ENCODE peak calls at places on chromosomes 5 and 9, in nine cellular contexts. G, L, A, C, D, K, E, R and I are unnamed samples.

GRCh38 chr5:37557734-37558293 is 178.7 kb downstream of the WDR70 start:
- DNase-seq in G (no peak), L (no peak), A (peak), C (no peak), D (no peak), K (no peak), E (no peak), R (no peak), I (no peak)

GRCh38 chr5:167072225-167072624 is 1219.2 kb upstream of the WWC1 start:
- DNase-seq in G (no peak), L (no peak), A (no peak), C (no peak), D (no peak), K (peak), E (no peak), R (no peak), I (peak)

GRCh38 chr5:135490245-135491037 is 38.3 kb upstream of the TIFAB start:
- DNase-seq in G (no peak), L (no peak), A (no peak), C (no peak), D (no peak), K (no peak), E (peak), R (no peak), I (no peak)

GRCh38 chr9:3181049-3181953 is 337.4 kb upstream of the PUM3 start:
- DNase-seq in G (peak), L (no peak), A (peak), C (no peak), D (peak), K (peak), E (peak), R (peak), I (peak)

GRCh38 chr5:117690603-117691002 is 1116.0 kb upstream of the SEMA6A start:
- DNase-seq in G (no peak), L (no peak), A (no peak), C (no peak), D (no peak), K (no peak), E (peak), R (no peak), I (no peak)

GRCh38 chr5:32055891-32056866 is 117.9 kb downstream of the GOLPH3 start:
- DNase-seq in G (no peak), L (no peak), A (peak), C (no peak), D (no peak), K (no peak), E (no peak), R (no peak), I (no peak)

GRCh38 chr5:74639538-74640449 is 734 bp downstream of the ENC1 start:
- DNase-seq in G (peak), L (peak), A (no peak), C (peak), D (no peak), K (peak), E (peak), R (peak), I (peak)

GRCh38 chr5:79301046-79301712 is 65.2 kb downstream of the JMY start:
- DNase-seq in G (no peak), L (peak), A (peak), C (no peak), D (no peak), K (peak), E (no peak), R (no peak), I (no peak)

GRCh38 chr5:52864376-52864775 is 76.7 kb downstream of the ITGA1 start:
- DNase-seq in G (no peak), L (peak), A (peak), C (no peak), D (no peak), K (peak), E (no peak), R (no peak), I (peak)

GRCh38 chr5:127757576-127757975 is 54.4 kb downstream of the CCDC192 start:
- DNase-seq in G (peak), L (peak), A (peak), C (peak), D (peak), K (peak), E (no peak), R (peak), I (peak)
- TF ChIP-seq CTCF in G (no peak), L (peak), A (peak), C (peak), D (peak), K (peak), E (no peak), R (peak), I (peak)

DNA sequence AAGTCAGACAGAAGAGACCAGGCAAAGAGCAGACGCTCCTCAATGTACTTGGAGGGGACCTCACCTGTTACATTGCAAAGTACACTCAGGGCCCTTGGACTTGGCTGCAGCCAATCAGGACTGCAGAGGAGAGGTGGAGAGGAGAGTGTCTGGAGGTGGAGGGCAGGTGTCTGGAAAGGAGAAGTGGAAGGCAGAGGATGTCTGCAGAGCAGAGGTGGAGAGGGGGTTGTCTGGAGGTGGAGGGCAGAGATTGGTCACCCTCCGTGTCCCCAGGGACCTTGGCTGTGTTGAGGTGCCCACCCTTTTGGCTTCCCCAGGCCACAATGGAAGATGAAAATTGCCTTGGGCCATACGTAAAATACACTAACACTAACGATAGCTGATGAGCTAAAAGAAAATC is 241.3 kb upstream of the IRX2 start:
- DNase-seq in G (no peak), L (no peak), A (no peak), C (no peak), D (no peak), K (no peak), E (no peak), R (no peak), I (no peak)
- TF ChIP-seq CTCF in G (no peak), L (no peak), A (no peak), C (no peak), D (no peak), K (no peak), E (no peak), R (no peak), I (no peak)

DNA sequence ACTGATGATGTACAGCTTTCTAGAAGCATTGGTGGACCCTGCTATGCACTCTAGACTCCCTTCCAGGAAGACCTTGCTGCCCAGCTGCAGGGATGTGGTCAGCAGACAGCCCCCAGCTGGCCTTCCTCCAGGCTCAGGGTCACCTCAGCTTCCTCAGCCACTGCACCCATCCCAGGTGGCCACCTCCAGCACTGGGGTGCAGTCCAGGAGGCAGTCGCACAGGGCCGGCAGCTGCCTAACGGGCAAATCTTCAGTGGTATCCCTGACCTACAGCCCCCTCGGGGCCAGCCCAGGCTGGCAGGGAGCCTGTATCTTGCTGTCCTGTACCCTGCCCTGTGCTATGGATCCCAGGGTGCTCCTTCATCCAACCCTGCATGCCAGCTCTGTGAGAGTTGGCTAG is 81.8 kb downstream of the GADD45G start:
- DNase-seq in G (no peak), L (no peak), A (no peak), C (no peak), D (no peak), K (no peak), E (no peak), R (no peak), I (no peak)
- TF ChIP-seq CTCF in G (no peak), L (no peak), A (no peak), C (no peak), D (no peak), K (no peak), E (no peak), R (no peak), I (no peak)

DNA sequence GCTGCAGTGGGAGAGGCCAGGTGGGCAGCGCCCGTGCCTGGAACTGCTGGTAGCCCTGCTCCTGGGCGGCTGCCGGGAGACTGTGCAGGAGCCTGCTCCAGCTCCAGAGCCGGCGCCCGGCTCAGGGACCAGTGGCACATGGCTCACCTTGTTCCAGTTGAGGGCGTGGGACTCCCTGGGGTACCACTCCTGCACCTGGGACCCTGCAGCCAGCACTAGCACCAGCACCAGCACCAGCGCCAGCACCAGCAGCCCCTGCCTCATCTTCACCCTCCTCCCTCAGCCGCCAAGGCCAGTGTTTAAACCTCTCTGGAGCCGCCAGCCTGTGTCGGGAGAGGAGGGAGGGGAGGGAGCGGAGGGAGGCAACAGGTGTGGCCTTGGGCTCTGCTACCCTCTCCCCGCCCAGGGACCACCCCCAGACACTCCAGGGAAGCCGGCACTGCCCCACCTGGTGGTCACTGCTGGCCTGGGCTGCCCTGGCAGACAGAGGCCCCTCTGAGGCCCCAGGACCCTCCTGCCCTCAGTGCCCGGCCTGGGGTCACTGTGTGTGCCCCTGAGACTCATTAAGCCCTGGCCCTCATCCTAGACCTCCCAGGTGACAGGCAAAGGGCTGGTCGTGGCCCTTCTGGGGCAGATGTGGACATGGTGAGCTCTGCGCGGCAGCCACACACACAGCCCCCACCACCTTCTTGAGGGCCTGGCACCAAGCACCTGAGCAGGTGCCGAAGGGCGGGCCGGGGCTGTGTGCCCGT is at the start of gene LCN10:
- DNase-seq in G (no peak), L (no peak), A (no peak), C (no peak), D (no peak), K (no peak), E (no peak), R (no peak), I (no peak)
- TF ChIP-seq CTCF in G (no peak), L (peak), A (peak), C (no peak), D (peak), K (peak), E (no peak), R (peak), I (peak)

GRCh38 chr9:126009047-126009446 is 261.9 kb downstream of the PBX3 start:
- DNase-seq in G (peak), L (no peak), A (no peak), C (no peak), D (no peak), K (no peak), E (no peak), R (no peak), I (no peak)
- TF ChIP-seq CTCF in G (no peak), L (peak), A (peak), C (no peak), D (no peak), K (peak), E (peak), R (no peak), I (no peak)

GRCh38 chr5:127863610-127864395 is 160.6 kb downstream of the CCDC192 start:
- DNase-seq in G (no peak), L (no peak), A (peak), C (no peak), D (no peak), K (peak), E (no peak), R (no peak), I (no peak)

GRCh38 chr5:127864511-127864910 is 161.3 kb downstream of the CCDC192 start:
- DNase-seq in G (no peak), L (no peak), A (peak), C (no peak), D (no peak), K (no peak), E (no peak), R (no peak), I (no peak)

GRCh38 chr5:127867006-127867788 is 164.0 kb downstream of the CCDC192 start:
- DNase-seq in G (no peak), L (no peak), A (no peak), C (no peak), D (no peak), K (no peak), E (no peak), R (peak), I (peak)

GRCh38 chr5:127863161-127863560 is 160.0 kb downstream of the CCDC192 start:
- DNase-seq in G (no peak), L (no peak), A (peak), C (no peak), D (no peak), K (peak), E (no peak), R (no peak), I (no peak)

DNA sequence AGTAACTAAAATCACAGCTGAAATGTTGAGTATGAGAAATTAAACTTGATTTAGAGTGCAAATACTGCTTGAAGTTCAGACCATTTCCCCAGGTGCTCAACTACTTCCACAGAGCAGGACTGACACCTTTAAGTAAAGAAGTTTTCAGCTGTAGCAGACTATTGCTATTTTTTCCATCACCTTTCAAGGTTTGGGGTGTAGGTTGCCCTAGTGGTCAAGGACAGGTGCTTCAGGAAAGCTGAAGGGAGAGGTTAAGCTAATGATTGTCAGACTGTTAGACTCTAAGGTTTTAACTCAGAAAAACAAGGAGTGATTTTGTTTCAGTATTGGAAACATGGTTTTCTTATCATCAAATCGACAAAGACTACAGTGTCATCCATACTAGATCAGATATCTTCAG is 162.1 kb downstream of the CCDC192 start:
- DNase-seq in G (no peak), L (no peak), A (no peak), C (no peak), D (no peak), K (no peak), E (no peak), R (no peak), I (no peak)
- TF ChIP-seq CTCF in G (no peak), L (peak), A (peak), C (no peak), D (no peak), K (no peak), E (no peak), R (no peak), I (no peak)

GRCh38 chr9:76905984-76906861 is at the start of gene PRUNE2:
- DNase-seq in G (peak), L (peak), A (peak), C (peak), D (no peak), K (peak), E (peak), R (peak), I (peak)
- TF ChIP-seq CTCF in G (no peak), L (no peak), A (no peak), C (no peak), D (no peak), K (no peak), E (no peak), R (no peak), I (no peak)

DNA sequence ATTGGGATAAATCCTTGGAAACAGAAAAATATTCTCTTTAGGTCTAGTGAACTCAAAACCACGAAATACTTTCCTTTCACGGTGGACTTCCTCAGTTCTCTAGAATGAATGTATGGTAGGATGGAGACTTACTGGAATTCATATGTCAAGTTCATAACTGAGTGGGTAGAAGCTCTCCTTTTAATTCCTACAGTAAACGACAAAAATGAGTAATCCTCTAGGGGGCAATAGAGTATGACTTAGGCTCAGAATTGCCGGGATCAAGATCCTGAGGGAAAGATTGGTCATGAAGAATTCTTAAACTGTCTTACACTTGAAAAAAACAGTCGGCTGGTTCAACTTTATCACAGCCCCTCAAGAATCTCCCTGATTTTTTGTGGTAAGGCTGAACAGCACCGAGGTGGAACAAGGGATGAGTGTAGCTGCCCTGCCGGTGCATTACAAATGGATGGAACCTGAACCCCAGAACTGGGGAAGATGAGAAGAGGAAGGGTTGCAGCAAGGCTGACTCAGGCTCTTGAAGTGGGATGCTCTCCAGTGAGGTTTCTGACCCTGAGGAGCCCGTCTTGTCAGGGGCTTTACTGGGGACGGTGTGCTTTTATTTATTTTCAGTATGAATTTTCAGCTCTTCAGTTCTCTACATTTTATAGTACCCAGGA is 14.0 kb upstream of the LOX start:
- DNase-seq in G (no peak), L (peak), A (peak), C (no peak), D (no peak), K (peak), E (no peak), R (no peak), I (peak)
- TF ChIP-seq CTCF in G (no peak), L (peak), A (peak), C (no peak), D (peak), K (peak), E (peak), R (peak), I (peak)